ENCODE peak calls at places on chromosomes 16 and 17, in four cellular contexts. One of them, this sample, is unnamed.
A peak's percentile ranks its signal among the peaks of the same experiment; 100 is the strongest.

GRCh38 chr17:70863436-70864248 is 694.3 kb downstream of the KCNJ2 start:
- DNase-seq in anterior cingulate cortex: no peak
- DNase-seq in neuronal stem cell: no peak
- DNase-seq in heart left ventricle: no peak
- DNase-seq in this sample: peak; percentile 29

GRCh38 chr17:79408251-79408650 is 202.6 kb downstream of the RBFOX3 start:
- DNase-seq in heart left ventricle: no peak
- DNase-seq in anterior cingulate cortex: no peak
- DNase-seq in neuronal stem cell: no peak
- DNase-seq in this sample: no peak

GRCh38 chr17:8359769-8360168 is 16.7 kb downstream of the KRABD2 start:
- DNase-seq in anterior cingulate cortex: no peak
- DNase-seq in heart left ventricle: no peak
- DNase-seq in neuronal stem cell: no peak
- DNase-seq in this sample: no peak

GRCh38 chr16:68754117-68754792 is 17.2 kb downstream of the CDH1 start:
- DNase-seq in neuronal stem cell: no peak
- DNase-seq in heart left ventricle: no peak
- DNase-seq in anterior cingulate cortex: no peak
- DNase-seq in this sample: no peak

GRCh38 chr16:2968368-2968737 is 795 bp upstream of the PAQR4 start:
- DNase-seq in neuronal stem cell: no peak
- DNase-seq in heart left ventricle: no peak
- DNase-seq in anterior cingulate cortex: no peak
- DNase-seq in this sample: no peak

GRCh38 chr17:45293413-45294211 is 23.2 kb downstream of the MAP3K14 start:
- DNase-seq in anterior cingulate cortex: peak; percentile 70
- DNase-seq in neuronal stem cell: no peak
- DNase-seq in heart left ventricle: peak; percentile 74
- DNase-seq in this sample: peak; percentile 80

GRCh38 chr16:50313596-50314483 is 47.5 kb downstream of the ADCY7 start:
- DNase-seq in anterior cingulate cortex: peak; percentile 25
- DNase-seq in heart left ventricle: peak; percentile 66
- DNase-seq in neuronal stem cell: no peak
- DNase-seq in this sample: peak; percentile 74

GRCh38 chr16:54116126-54116525 is 170.5 kb downstream of the IRX3 start:
- DNase-seq in heart left ventricle: no peak
- DNase-seq in neuronal stem cell: no peak
- DNase-seq in anterior cingulate cortex: no peak
- DNase-seq in this sample: no peak

GRCh38 chr17:44005527-44005864 is 1.1 kb downstream of the NAGS start:
- DNase-seq in heart left ventricle: no peak
- DNase-seq in neuronal stem cell: no peak
- DNase-seq in anterior cingulate cortex: no peak
- DNase-seq in this sample: no peak